ENCODE peak calls at places on chromosomes 5 and 9, in six cellular contexts. S is cardiac muscle cell, K is PC-9, B is AG04450, U is sigmoid colon, Q is right cardiac atrium. P is an unnamed sample.

GRCh38 chr5:144179226-144179625 is 8.6 kb downstream of the KCTD16 start:
- DNase-seq in B (no peak), S (no peak), Q (no peak), U (no peak), K (no peak), P (no peak)

GRCh38 chr5:143641549-143641955 is 170.4 kb upstream of the HMHB1 start:
- DNase-seq in B (peak; percentile 53), Q (no peak), S (no peak), U (no peak), K (no peak), P (no peak)

GRCh38 chr9:135218331-135219225 is 131.1 kb downstream of the OLFM1 start:
- DNase-seq in B (no peak), K (no peak), S (no peak), Q (peak; percentile 56), U (peak; percentile 56), P (no peak)

GRCh38 chr9:134438204-134438788 is 112.0 kb downstream of the RXRA start:
- DNase-seq in B (no peak), U (no peak), K (no peak), S (no peak), Q (no peak), P (no peak)

GRCh38 chr5:23884405-23884804 is 377.0 kb downstream of the PRDM9 start:
- DNase-seq in U (no peak), Q (no peak), B (no peak), S (no peak), K (no peak), P (no peak)

GRCh38 chr9:89878687-89879086 is 273.9 kb downstream of the GADD45G start:
- DNase-seq in B (no peak), K (no peak), U (peak; percentile 73), Q (peak; percentile 91), S (no peak), P (no peak)

GRCh38 chr9:102551346-102551745 is 443.8 kb upstream of the CYLC2 start:
- DNase-seq in S (no peak), U (no peak), K (no peak), Q (no peak), B (no peak), P (no peak)

GRCh38 chr5:27594141-27594540 is 555.8 kb upstream of the CDH9 start:
- DNase-seq in U (no peak), S (no peak), Q (no peak), K (no peak), B (no peak), P (no peak)

GRCh38 chr5:127549551-127549950 is 32.1 kb downstream of the PRRC1 start:
- DNase-seq in S (no peak), K (no peak), B (no peak), Q (no peak), U (no peak), P (no peak)

GRCh38 chr5:120586646-120587045 is 122.5 kb downstream of the PRR16 start:
- DNase-seq in Q (no peak), U (no peak), S (no peak), B (no peak), K (no peak), P (no peak)

GRCh38 chr9:106423575-106423974 is 439.4 kb upstream of the ZNF462 start:
- DNase-seq in U (no peak), B (no peak), S (no peak), Q (no peak), K (no peak), P (no peak)
- H3K4me3 ChIP-seq in U (no peak overlapping the region), B (no peak overlapping the region), S (no peak overlapping the region), Q (no peak overlapping the region), K (no peak overlapping the region), P (no peak overlapping the region)

GRCh38 chr5:17996002-17996401 is 361.7 kb downstream of the TAF11L14 start:
- DNase-seq in K (no peak), B (no peak), U (no peak), Q (no peak), S (no peak), P (no peak)
- H3K9me3 ChIP-seq in K (peaks cover 3% of the 10 kb centered on the region), B (peaks cover 4% of the 10 kb centered on the region), U (no peaks in the 10 kb centered on the region), Q (peaks cover 3% of the 10 kb centered on the region), S (no peaks in the 10 kb centered on the region), P (no peaks in the 10 kb centered on the region)

GRCh38 chr9:34035656-34036055 is 13.0 kb downstream of the UBAP2 start:
- DNase-seq in S (no peak), Q (no peak), U (no peak), K (no peak), B (no peak), P (no peak)
- H3K27ac ChIP-seq in S (no peak overlapping the region), Q (no peak overlapping the region), U (no peak overlapping the region), K (no peak overlapping the region), B (no peak overlapping the region), P (no peak overlapping the region)

DNA sequence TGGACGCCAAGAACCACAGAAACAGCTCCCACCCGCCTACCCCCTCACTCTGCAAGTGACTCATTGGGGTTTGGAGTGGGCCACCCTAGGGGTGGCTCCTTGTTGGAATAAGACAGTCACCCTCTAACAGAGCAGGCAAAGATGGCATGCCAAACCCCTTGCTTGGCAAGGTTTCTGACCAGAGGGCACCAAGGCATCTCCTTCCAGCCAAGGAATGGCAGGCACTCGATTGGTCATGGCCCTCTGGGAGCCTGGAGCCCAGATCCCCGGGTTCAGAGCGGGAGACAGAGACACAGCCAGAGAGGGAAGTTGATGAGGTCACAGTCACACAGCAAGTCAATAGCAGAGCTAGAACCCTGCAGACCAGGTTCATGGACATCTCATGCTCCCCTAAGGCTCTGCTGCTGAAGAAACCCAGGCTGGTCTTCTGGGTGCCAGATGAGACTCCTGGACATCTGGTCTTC is 23.1 kb upstream of the KIF12 start:
- DNase-seq in U (no peak), S (no peak), Q (no peak), K (no peak), B (no peak), P (no peak)
- H3K4me3 ChIP-seq in U (no peak overlapping the region), S (no peak overlapping the region), Q (no peak overlapping the region), K (no peak overlapping the region), B (no peak overlapping the region), P (no peak overlapping the region)

GRCh38 chr5:140741967-140742366 is 41.7 kb downstream of the ZMAT2 start:
- DNase-seq in U (no peak), Q (no peak), K (no peak), B (no peak), S (no peak), P (no peak)
- H3K9me3 ChIP-seq in U (no peaks in the 10 kb centered on the region), Q (no peaks in the 10 kb centered on the region), K (no peaks in the 10 kb centered on the region), B (no peaks in the 10 kb centered on the region), S (no peaks in the 10 kb centered on the region), P (peaks cover 7% of the 10 kb centered on the region)

DNA sequence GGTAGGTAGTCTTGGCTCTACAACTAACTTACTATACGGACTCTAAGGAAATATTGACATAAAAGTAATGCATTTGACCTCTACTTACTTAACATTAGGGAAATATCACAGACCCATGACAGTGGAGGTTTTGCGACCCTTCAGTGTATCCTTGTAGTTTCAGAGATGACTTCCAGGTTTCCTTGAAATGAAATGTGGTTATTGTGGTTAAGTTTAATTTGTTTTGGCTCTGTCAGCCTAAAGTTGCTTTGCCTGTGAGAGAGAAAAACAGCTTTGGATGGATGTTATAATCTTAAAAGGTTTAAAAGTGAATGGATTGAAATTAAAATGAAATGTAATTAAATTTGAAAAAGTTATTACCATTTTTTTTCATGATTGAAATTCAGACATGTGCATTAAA is 42.9 kb downstream of the LRRTM2 start:
- DNase-seq in Q (no peak), U (no peak), K (no peak), B (no peak), S (peak; percentile 32), P (no peak)
- H3K27ac ChIP-seq in Q (no peak overlapping the region), U (no peak overlapping the region), K (no peak overlapping the region), B (no peak overlapping the region), S (no peak overlapping the region), P (no peak overlapping the region)

GRCh38 chr9:131282688-131283422 is 6.5 kb upstream of the FAM78A start:
- DNase-seq in K (no peak), U (no peak), B (no peak), S (peak; percentile 30), Q (peak; percentile 76), P (no peak)
- H3K4me3 ChIP-seq in K (no peak overlapping the region), U (peak overlapping the region; percentile 18), B (peak overlapping the region; percentile 36), S (peak overlapping the region; percentile 29), Q (peak overlapping the region; percentile 13), P (no peak overlapping the region)

GRCh38 chr9:17574342-17574741 is 4.5 kb upstream of the SH3GL2 start:
- DNase-seq in B (no peak), S (no peak), K (no peak), Q (no peak), U (no peak), P (no peak)
- H3K9me3 ChIP-seq in B (no peaks in the 10 kb centered on the region), S (no peaks in the 10 kb centered on the region), K (no peaks in the 10 kb centered on the region), Q (no peaks in the 10 kb centered on the region), U (no peaks in the 10 kb centered on the region), P (peaks cover 2% of the 10 kb centered on the region)

GRCh38 chr5:163260961-163261360 is 176.4 kb upstream of the CCNG1 start:
- DNase-seq in K (no peak), Q (no peak), U (no peak), S (no peak), B (no peak), P (no peak)

GRCh38 chr5:163260471-163260870 is 176.9 kb upstream of the CCNG1 start:
- DNase-seq in U (no peak), B (no peak), K (no peak), Q (no peak), S (no peak), P (no peak)

GRCh38 chr5:163259495-163259894 is 177.9 kb upstream of the CCNG1 start:
- DNase-seq in S (no peak), B (no peak), K (no peak), U (no peak), Q (no peak), P (no peak)

DNA sequence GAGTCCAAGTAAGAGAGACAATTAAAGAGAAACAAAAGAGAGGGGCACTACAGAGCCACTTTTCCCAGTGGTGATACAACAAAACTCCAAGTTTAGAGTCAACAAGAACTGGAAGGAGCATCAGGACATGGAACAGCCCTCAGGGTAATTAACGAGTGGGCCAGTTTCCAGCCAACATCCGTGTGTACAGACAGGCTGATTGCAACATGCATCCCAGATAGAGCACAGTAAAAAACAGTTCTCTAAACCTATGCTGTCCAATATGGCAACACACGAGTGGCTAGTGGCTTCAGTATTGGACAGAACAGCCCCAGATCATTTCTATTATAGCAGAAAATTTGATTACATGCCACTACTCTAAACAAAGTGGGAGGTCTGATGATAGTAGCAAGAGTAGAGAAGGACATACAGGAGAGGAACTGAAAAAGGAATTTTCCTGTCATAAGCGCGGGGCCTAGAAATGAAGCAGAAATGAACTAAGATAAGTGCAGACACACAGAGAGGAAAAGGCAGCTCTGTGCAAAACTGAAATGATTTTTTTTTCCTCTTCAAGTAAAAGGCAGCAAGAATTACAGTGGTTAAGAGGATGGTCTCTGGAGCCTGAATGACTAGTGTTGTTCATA is 175.6 kb upstream of the CCNG1 start:
- DNase-seq in Q (no peak), K (no peak), B (no peak), S (no peak), U (no peak), P (no peak)
- H3K27ac ChIP-seq in Q (no peak overlapping the region), K (no peak overlapping the region), B (no peak overlapping the region), S (no peak overlapping the region), U (no peak overlapping the region), P (no peak overlapping the region)